ENCODE peak calls at places on chromosomes 2 and 18, in four cellular contexts. Q is GM12878, Z is HepG2, B is K562. J is an unnamed sample.

GRCh38 chr18:13653746-13654455 is 72.5 kb downstream of the FAM210A start:
- DNase-seq in Q (no peak), Z (no peak), B (no peak), J (no peak)

GRCh38 chr2:241914542-241914941 is 45.0 kb downstream of the RTP5 start:
- DNase-seq in Q (no peak), Z (no peak), B (no peak), J (no peak)

GRCh38 chr2:72793798-72794447 is 31.9 kb downstream of the EXOC6B start:
- DNase-seq in Q (no peak), Z (no peak), B (no peak), J (no peak)

GRCh38 chr18:32308493-32309120 is 118.8 kb downstream of the MEP1B start:
- DNase-seq in Q (no peak), Z (no peak), B (no peak), J (no peak)

GRCh38 chr2:64645014-64645418 is 8.7 kb downstream of the SERTAD2 start:
- DNase-seq in Q (no peak), Z (peak), B (peak), J (peak)

GRCh38 chr2:202096736-202097135 is 23.7 kb downstream of the KIAA2012 start:
- DNase-seq in Q (no peak), Z (no peak), B (no peak), J (no peak)

GRCh38 chr2:73117441-73117840 is 4.7 kb upstream of the RAB11FIP5 start:
- DNase-seq in Q (no peak), Z (no peak), B (no peak), J (no peak)

GRCh38 chr18:22564036-22564435 is 146.3 kb upstream of the CTAGE1 start:
- DNase-seq in Q (no peak), Z (no peak), B (no peak), J (no peak)

GRCh38 chr18:59385191-59385590 is 26.1 kb upstream of the LMAN1 start:
- DNase-seq in Q (no peak), Z (no peak), B (no peak), J (no peak)

GRCh38 chr18:13455960-13456471 is 237.5 kb downstream of the LDLRAD4 start:
- DNase-seq in Q (peak), Z (no peak), B (no peak), J (no peak)

GRCh38 chr2:4047961-4048891 is 344.9 kb downstream of the DCDC2C start:
- DNase-seq in Q (no peak), Z (no peak), B (no peak), J (no peak)

GRCh38 chr2:30336978-30337841 is 105.9 kb downstream of the LBH start:
- DNase-seq in Q (peak), Z (no peak), B (no peak), J (no peak)

GRCh38 chr2:214069254-214069653 is 341.6 kb upstream of the VWC2L start:
- DNase-seq in Q (no peak), Z (peak), B (no peak), J (no peak)

GRCh38 chr18:7415081-7415894 is 151.8 kb upstream of the PTPRM start:
- DNase-seq in Q (no peak), Z (no peak), B (no peak), J (no peak)

GRCh38 chr18:10015288-10015701 is 101.5 kb downstream of the VAPA start:
- DNase-seq in Q (no peak), Z (no peak), B (no peak), J (no peak)
- TF ChIP-seq NR2C2 in Q (no peak), Z (no peak), B (no peak), J (no peak)

DNA sequence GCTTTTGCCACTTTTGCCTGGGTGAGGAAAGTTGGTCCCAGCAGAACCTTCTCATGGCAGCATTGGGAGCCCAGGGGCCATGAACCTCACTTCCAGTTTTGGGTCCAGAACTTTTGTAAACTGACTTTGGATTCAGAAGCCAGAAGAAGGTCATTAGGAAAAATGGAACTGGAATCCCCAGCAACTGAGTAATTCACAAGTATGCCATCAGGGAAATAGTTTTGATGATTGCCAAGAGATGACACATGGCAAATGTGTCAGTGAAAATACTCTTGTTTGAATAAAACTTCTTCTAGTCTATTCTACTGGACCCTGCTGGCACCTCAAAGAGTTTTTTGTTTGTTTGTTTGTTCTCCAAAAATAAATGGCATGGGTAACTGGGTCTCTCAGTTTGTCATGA is 203.8 kb downstream of the SETBP1 start:
- DNase-seq in Q (no peak), Z (no peak), B (no peak), J (no peak)
- TF ChIP-seq NR2C2 in Q (no peak), Z (no peak), B (no peak), J (no peak)

DNA sequence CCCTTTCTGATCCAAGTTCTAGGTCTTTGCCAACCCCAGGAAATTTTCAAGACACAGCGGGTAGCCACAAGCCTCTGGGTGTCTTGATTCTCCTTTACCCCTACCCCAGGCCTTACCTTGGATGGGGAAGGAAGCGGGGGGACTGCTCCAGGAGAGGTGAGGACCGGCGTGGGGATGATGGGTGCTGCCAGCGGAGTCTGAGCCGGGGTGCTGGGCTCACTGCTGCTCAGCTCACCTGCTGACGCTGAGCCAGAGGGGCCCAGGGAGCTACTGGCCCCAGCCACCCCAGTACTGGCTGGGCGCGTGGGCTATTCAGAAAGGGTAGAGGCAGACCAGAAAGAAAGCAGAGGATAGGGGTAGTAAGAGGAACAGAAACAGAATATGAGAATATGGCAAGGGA is 8.7 kb downstream of the DCTN1 start:
- DNase-seq in Q (no peak), Z (no peak), B (no peak), J (no peak)
- TF ChIP-seq NR2C2 in Q (no peak), Z (no peak), B (no peak), J (no peak)

GRCh38 chr2:160358051-160358450 is 135.6 kb downstream of the RBMS1 start:
- DNase-seq in Q (no peak), Z (no peak), B (no peak), J (no peak)
- TF ChIP-seq NR2C2 in Q (no peak), Z (no peak), B (no peak), J (no peak)

GRCh38 chr18:50879302-50880107 is 587 bp downstream of the ME2 start:
- DNase-seq in Q (no peak), Z (peak), B (peak), J (peak)
- TF ChIP-seq NR2C2 in Q (no peak), Z (no peak), B (no peak), J (no peak)

GRCh38 chr2:215435809-215436704 is at the start of gene FN1:
- DNase-seq in Q (no peak), Z (peak), B (peak), J (peak)

GRCh38 chr2:215436705-215437570 is 1.1 kb upstream of the FN1 start:
- DNase-seq in Q (no peak), Z (no peak), B (no peak), J (peak)

GRCh38 chr2:215432759-215433594 is 2.9 kb downstream of the FN1 start:
- DNase-seq in Q (no peak), Z (no peak), B (no peak), J (no peak)

GRCh38 chr2:215435261-215435808 is 533 bp downstream of the FN1 start:
- DNase-seq in Q (no peak), Z (no peak), B (peak), J (peak)

DNA sequence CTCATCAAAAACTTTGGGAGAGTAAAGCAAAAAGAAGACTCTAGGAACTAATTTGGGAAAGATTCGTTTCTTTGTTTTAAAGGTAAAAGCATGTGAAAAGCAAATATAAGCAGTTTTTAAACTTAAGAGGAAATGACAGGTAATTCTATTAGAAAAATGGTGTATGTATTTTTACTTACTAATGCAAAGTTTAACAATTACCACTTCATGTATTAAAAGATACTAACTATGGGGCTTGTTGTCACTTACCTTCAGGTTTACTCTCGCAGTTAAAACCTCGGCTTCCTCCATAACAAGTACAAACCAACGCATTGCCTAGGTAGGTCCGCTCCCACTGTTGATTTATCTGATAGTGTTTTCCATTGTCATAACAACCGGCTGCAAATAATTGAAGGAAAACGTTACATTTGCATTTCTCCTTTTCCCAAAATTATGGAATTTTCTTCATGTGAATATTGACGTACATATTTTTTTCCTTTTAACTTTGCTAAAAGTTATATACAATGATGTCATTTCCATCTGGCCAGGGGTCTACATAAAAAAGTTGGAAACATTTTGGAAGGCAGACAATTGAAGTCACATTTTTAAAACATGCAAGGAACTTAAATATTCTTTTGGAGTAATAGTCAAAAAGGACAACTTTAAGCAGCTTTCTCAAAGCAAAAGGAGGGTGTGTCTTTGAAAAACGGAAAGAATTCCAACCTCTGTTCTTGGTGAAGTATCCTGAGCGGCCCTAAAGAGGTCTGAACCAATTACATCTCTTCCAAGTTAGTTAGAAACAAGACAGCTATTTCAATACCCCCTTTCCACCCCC is 1.2 kb downstream of the FN1 start:
- DNase-seq in Q (no peak), Z (no peak), B (no peak), J (no peak)
- TF ChIP-seq NR2C2 in Q (no peak), Z (no peak), B (no peak), J (no peak)

DNA sequence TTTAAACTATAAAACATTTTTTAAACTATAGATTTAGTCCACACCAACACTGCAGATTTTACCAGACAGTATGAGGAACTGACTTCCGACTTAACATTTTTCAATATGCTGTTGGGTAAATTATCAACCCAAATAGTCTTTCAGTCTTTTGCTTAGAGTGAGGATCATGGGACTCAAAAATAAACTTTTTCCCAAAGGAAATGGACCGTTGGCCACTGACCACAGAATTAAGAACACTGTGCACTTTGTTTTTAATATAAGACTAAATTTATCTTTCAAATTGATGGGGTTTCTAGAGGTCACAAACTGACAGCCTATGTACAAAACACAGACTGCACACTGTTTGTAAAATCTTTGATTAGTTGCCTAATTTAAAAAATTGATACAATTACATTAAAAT is 44.9 kb downstream of the FIGN start:
- DNase-seq in Q (no peak), Z (no peak), B (no peak), J (no peak)
- TF ChIP-seq NR2C2 in Q (no peak), Z (no peak), B (no peak), J (no peak)

GRCh38 chr18:77520767-77521166 is 271.1 kb downstream of the GALR1 start:
- DNase-seq in Q (no peak), Z (no peak), B (no peak), J (no peak)
- TF ChIP-seq NR2C2 in Q (no peak), Z (no peak), B (no peak), J (no peak)

GRCh38 chr2:37282746-37283145 is 41.9 kb downstream of the PRKD3 start:
- DNase-seq in Q (no peak), Z (no peak), B (no peak), J (no peak)
- TF ChIP-seq NR2C2 in Q (no peak), Z (no peak), B (no peak), J (no peak)

J was measured in WTC11.